ENCODE peak calls at places on chromosomes 1 and 21, in six cellular contexts. G, R, S, X, W and Q are unnamed samples.

GRCh38 chr1:234958066-234958701 is 170.5 kb downstream of the TOMM20 start:
- DNase-seq in G (no peak), R (peak), S (peak), X (no peak), W (no peak), Q (no peak)

GRCh38 chr1:60563777-60564176 is 490.2 kb upstream of the C1orf87 start:
- DNase-seq in G (no peak), R (no peak), S (no peak), X (no peak), W (no peak), Q (no peak)

GRCh38 chr1:61851849-61852692 is 109.8 kb downstream of the PATJ start:
- DNase-seq in G (peak), R (peak), S (no peak), X (peak), W (no peak), Q (peak)

GRCh38 chr1:244254467-244254866 is 197.2 kb downstream of the ADSS2 start:
- DNase-seq in G (no peak), R (no peak), S (no peak), X (no peak), W (no peak), Q (no peak)

GRCh38 chr1:231921951-231922350 is 295.4 kb downstream of the DISC1 start:
- DNase-seq in G (no peak), R (no peak), S (no peak), X (no peak), W (no peak), Q (peak)

GRCh38 chr1:85581802-85582686 is 1.5 kb downstream of the CCN1 start:
- DNase-seq in G (peak), R (peak), S (peak), X (no peak), W (no peak), Q (peak)

GRCh38 chr1:22114083-22115012 is 28.5 kb downstream of the WNT4 start:
- DNase-seq in G (peak), R (peak), S (peak), X (no peak), W (no peak), Q (no peak)

GRCh38 chr1:109371271-109371739 is 26.4 kb downstream of the SORT1 start:
- DNase-seq in G (peak), R (no peak), S (no peak), X (no peak), W (no peak), Q (peak)

GRCh38 chr21:46188226-46189212 is 4.3 kb upstream of the SPATC1L start:
- DNase-seq in G (peak), R (peak), S (no peak), X (peak), W (no peak), Q (peak)

GRCh38 chr1:73593379-73593778 is 604.6 kb downstream of the LRRIQ3 start:
- DNase-seq in G (peak), R (peak), S (no peak), X (no peak), W (no peak), Q (peak)

GRCh38 chr1:247287460-247287859 is 31.6 kb downstream of the VN1R5 start:
- DNase-seq in G (no peak), R (no peak), S (no peak), X (no peak), W (no peak), Q (no peak)

GRCh38 chr1:8384577-8384976 is 66.7 kb downstream of the SLC45A1 start:
- DNase-seq in G (no peak), R (no peak), S (no peak), X (no peak), W (no peak), Q (no peak)

GRCh38 chr1:188164459-188164858 is 1335.7 kb downstream of the PLA2G4A start:
- DNase-seq in G (no peak), R (no peak), S (no peak), X (no peak), W (no peak), Q (no peak)

GRCh38 chr1:85048296-85049064 is at the start of gene MCOLN3:
- DNase-seq in G (peak), R (peak), S (peak), X (peak), W (peak), Q (no peak)

GRCh38 chr1:26602378-26602959 is 72.9 kb downstream of the RPS6KA1 start:
- DNase-seq in G (peak), R (peak), S (no peak), X (peak), W (no peak), Q (peak)

GRCh38 chr21:33800753-33801423 is 114.7 kb downstream of the ATP5PO start:
- DNase-seq in G (no peak), R (no peak), S (no peak), X (no peak), W (no peak), Q (no peak)

GRCh38 chr1:229643996-229644748 is 18.1 kb downstream of the URB2 start:
- DNase-seq in G (no peak), R (no peak), S (no peak), X (no peak), W (no peak), Q (no peak)

GRCh38 chr1:16072095-16072494 is 1.4 kb downstream of the FAM131C start:
- DNase-seq in G (no peak), R (no peak), S (no peak), X (no peak), W (no peak), Q (no peak)

GRCh38 chr1:64790965-64791487 is 46.2 kb downstream of the RAVER2 start:
- DNase-seq in G (no peak), R (no peak), S (no peak), X (no peak), W (no peak), Q (no peak)

GRCh38 chr21:34004984-34005383 is 68.4 kb upstream of the MRPS6 start:
- DNase-seq in G (no peak), R (no peak), S (peak), X (no peak), W (no peak), Q (no peak)

GRCh38 chr1:37288900-37289299 is 185.5 kb upstream of the ZC3H12A start:
- DNase-seq in G (no peak), R (no peak), S (no peak), X (no peak), W (peak), Q (no peak)

GRCh38 chr1:41536296-41536695 is 51.8 kb upstream of the EDN2 start:
- DNase-seq in G (no peak), R (no peak), S (peak), X (no peak), W (no peak), Q (no peak)

GRCh38 chr1:5865774-5866173 is 126.5 kb downstream of the NPHP4 start:
- DNase-seq in G (no peak), R (peak), S (no peak), X (no peak), W (no peak), Q (no peak)

GRCh38 chr1:44798481-44799365 is 1.5 kb upstream of the PLK3 start:
- DNase-seq in G (no peak), R (no peak), S (peak), X (no peak), W (no peak), Q (no peak)

GRCh38 chr1:226201029-226201593 is 14.6 kb upstream of the ACBD3 start:
- DNase-seq in G (no peak), R (peak), S (no peak), X (no peak), W (peak), Q (no peak)

GRCh38 chr1:115545791-115546733 is 95.7 kb upstream of the VANGL1 start:
- DNase-seq in G (peak), R (peak), S (no peak), X (peak), W (peak), Q (peak)